ENCODE peak calls at places on chromosomes 1 and 21, in five cellular contexts. K is psoas muscle, G is GM23338, O is left ventricle myocardium inferior, D is bronchial epithelial cell. Y is an unnamed sample. For H3K36me3 and H3K27me3, the result is how much of the 10 kb centered on the place peaks cover.

GRCh38 chr1:61042679-61043009 is 39.7 kb upstream of the NFIA start:
- DNase-seq in D (no peak), K (no peak), O (no peak), G (no peak), Y (no peak)

GRCh38 chr21:36388835-36389234 is 3.6 kb downstream of the CHAF1B start:
- DNase-seq in G (peak), K (no peak), O (no peak), D (peak), Y (peak)

GRCh38 chr1:203548917-203549708 is 55.2 kb downstream of the OPTC start:
- DNase-seq in G (peak), K (no peak), O (no peak), D (peak), Y (peak)

GRCh38 chr1:83520797-83521196 is 478.1 kb downstream of the TTLL7 start:
- DNase-seq in K (no peak), O (no peak), G (no peak), D (peak), Y (no peak)

GRCh38 chr1:222769181-222769580 is 32.2 kb downstream of the FAM177B start:
- DNase-seq in G (peak), D (no peak), K (no peak), O (no peak), Y (peak)

GRCh38 chr1:208089971-208090755 is 154.0 kb downstream of the PLXNA2 start:
- DNase-seq in G (no peak), K (no peak), D (no peak), O (peak), Y (no peak)

GRCh38 chr1:117605811-117606607 is at the start of gene TENT5C:
- DNase-seq in D (peak), G (peak), K (peak), O (peak), Y (peak)

GRCh38 chr1:170864238-170864637 is 71.1 kb upstream of the MROH9 start:
- DNase-seq in D (no peak), O (peak), K (no peak), G (no peak), Y (no peak)

GRCh38 chr1:19735419-19736127 is 64.1 kb downstream of the TMCO4 start:
- DNase-seq in D (no peak), O (peak), K (peak), G (no peak), Y (no peak)

GRCh38 chr1:12499574-12500245 is 118.3 kb downstream of the DHRS3 start:
- DNase-seq in O (no peak), K (no peak), D (no peak), G (no peak), Y (no peak)

GRCh38 chr1:228911225-228911624 is 175.9 kb downstream of the RHOU start:
- DNase-seq in D (no peak), K (no peak), G (no peak), O (no peak), Y (no peak)

GRCh38 chr21:18673789-18674188 is 270.2 kb upstream of the TMPRSS15 start:
- DNase-seq in K (no peak), O (no peak), G (no peak), D (no peak), Y (no peak)

GRCh38 chr1:246753670-246754535 is 29.7 kb downstream of the SCCPDH start:
- DNase-seq in D (peak), O (peak), G (peak), K (peak), Y (peak)

GRCh38 chr1:116945996-116946395 is 36.3 kb downstream of the PTGFRN start:
- DNase-seq in D (no peak), O (no peak), G (no peak), K (no peak), Y (no peak)

GRCh38 chr1:156177918-156178654 is 15.8 kb upstream of the SLC25A44 start:
- DNase-seq in D (no peak), G (no peak), K (no peak), O (no peak), Y (peak)

GRCh38 chr1:229191066-229191674 is 79.7 kb upstream of the RAB4A start:
- DNase-seq in D (peak), G (peak), O (no peak), K (no peak), Y (peak)

GRCh38 chr1:172812118-172812517 is 153.2 kb downstream of the FASLG start:
- DNase-seq in O (no peak), K (no peak), G (no peak), D (no peak), Y (no peak)

GRCh38 chr1:43058545-43059360 is 100.1 kb upstream of the SLC2A1 start:
- DNase-seq in G (peak), D (peak), O (no peak), K (no peak), Y (peak)

GRCh38 chr1:7902478-7903084 is 38.1 kb downstream of the TNFRSF9 start:
- DNase-seq in O (peak), D (peak), G (peak), K (peak), Y (peak)

GRCh38 chr1:173052681-173053196 is 2.0 kb upstream of the TNFSF18 start:
- DNase-seq in O (no peak), G (no peak), D (peak), K (no peak), Y (no peak)

GRCh38 chr1:114108741-114109255 is 44.9 kb downstream of the SYT6 start:
- DNase-seq in K (no peak), O (no peak), D (no peak), G (no peak), Y (no peak)

GRCh38 chr1:171645553-171646336 is 6.7 kb downstream of the MYOC start:
- DNase-seq in G (no peak), O (peak), D (no peak), K (peak), Y (no peak)

DNA sequence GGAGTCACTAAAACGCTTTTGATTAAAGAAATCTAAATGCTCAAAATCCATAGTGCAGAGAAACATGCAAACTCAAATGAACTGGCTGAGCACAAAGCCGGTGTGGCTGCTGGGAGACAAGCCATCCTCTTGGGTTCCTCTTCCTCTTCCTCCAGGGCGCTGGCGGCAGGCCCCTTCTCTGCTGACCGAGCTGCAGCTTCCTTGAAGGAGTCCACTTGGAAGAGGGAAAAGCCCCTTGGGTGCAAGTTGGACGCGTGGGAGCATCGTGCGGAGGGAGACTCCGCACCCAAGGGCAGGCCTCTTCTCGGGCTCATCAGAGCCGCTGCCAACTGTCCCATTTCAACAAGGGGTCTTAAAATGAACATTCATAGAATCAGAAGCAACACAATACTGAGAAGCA is 7.9 kb downstream of the CCNL2 start:
- DNase-seq in D (no peak), K (no peak), O (no peak), G (no peak), Y (no peak)
- H3K36me3 ChIP-seq in D (half or more), K (under half), O (half or more), G (half or more), Y (half or more)

GRCh38 chr1:234613128-234613875 is 3.3 kb upstream of the IRF2BP2 start:
- DNase-seq in G (no peak), K (no peak), O (no peak), D (peak), Y (no peak)
- H3K4me3 ChIP-seq in G (no peak), K (peak), O (peak), D (peak), Y (no peak)

GRCh38 chr21:42258150-42258884 is 39.4 kb downstream of the ABCG1 start:
- DNase-seq in O (peak), D (peak), K (peak), G (peak), Y (peak)
- H3K27me3 ChIP-seq in O (under half), D (under half), K (under half), G (under half), Y (under half)

GRCh38 chr1:232168513-232168912 is 461.4 kb downstream of the SIPA1L2 start:
- DNase-seq in D (no peak), G (no peak), O (no peak), K (no peak), Y (no peak)
- H3K36me3 ChIP-seq in D (under half), G (under half), O (under half), K (under half), Y (under half)

GRCh38 chr1:234676103-234676594 is 66.2 kb upstream of the IRF2BP2 start:
- DNase-seq in K (peak), D (peak), G (peak), O (peak), Y (peak)
- H3K4me3 ChIP-seq in K (peak), D (peak), G (peak), O (peak), Y (peak)

GRCh38 chr21:33140288-33140687 is 70.3 kb downstream of the OLIG1 start:
- DNase-seq in G (no peak), D (no peak), K (no peak), O (no peak), Y (no peak)
- H3K27me3 ChIP-seq in G (under half), D (under half), K (under half), O (half or more), Y (under half)

DNA sequence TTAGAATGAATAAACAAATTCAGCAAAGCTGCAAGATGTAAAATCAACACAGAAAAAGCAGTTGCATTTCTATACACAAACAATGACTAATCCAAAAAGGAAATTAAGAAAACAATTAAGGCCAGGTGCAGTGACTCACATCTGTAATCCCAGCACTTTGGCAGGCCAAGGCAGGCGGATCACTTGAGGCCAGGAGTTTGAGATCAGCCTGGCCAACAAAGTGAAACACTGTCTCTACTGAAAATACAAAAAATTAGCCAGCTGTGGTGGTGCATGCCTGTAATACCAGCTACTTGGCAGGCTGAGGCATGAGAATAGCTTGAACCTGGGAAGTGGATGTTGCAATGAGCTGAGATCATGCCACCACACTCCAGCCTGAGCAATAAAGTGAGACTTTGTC is 22.3 kb downstream of the THEM4 start:
- DNase-seq in O (no peak), K (no peak), G (no peak), D (peak), Y (no peak)
- H3K36me3 ChIP-seq in O (under half), K (under half), G (under half), D (under half), Y (under half)

Y was measured in H7.